ENCODE peak calls at places on chromosomes 13 and 19, in six cellular contexts. Q, R, X, J, Y and T are unnamed samples.

GRCh38 chr19:53294786-53295441 is 27.4 kb upstream of the VN1R4 start:
- DNase-seq in Q (peak; percentile 5), Y (no peak), J (no peak), X (no peak), R (no peak), T (no peak)

GRCh38 chr13:94480672-94481145 is 1.2 kb upstream of the DCT start:
- DNase-seq in Q (peak; percentile 46), R (no peak), Y (no peak), J (no peak), X (no peak), T (no peak)

GRCh38 chr13:71867101-71867814 is at the start of gene DACH1:
- DNase-seq in Q (peak; percentile 71), J (no peak), Y (peak; percentile 80), R (peak; percentile 66), X (peak; percentile 2), T (peak; percentile 10)

GRCh38 chr19:572891-573825 is 762 bp downstream of the BSG start:
- DNase-seq in Y (peak; percentile 60), X (no peak), R (no peak), J (no peak), Q (no peak), T (no peak)

GRCh38 chr13:41842029-41842428 is 118.9 kb downstream of the VWA8 start:
- DNase-seq in R (peak; percentile 65), Q (no peak), X (no peak), J (no peak), Y (no peak), T (no peak)

GRCh38 chr19:55305491-55305890 is 19.6 kb downstream of the TMEM150B start:
- DNase-seq in Q (no peak), J (peak; percentile 9), Y (peak; percentile 40), R (peak; percentile 48), X (peak; percentile 51), T (no peak)

GRCh38 chr19:15812059-15812722 is 3.3 kb downstream of the OR10H1 start:
- DNase-seq in J (peak; percentile 13), Y (no peak), R (no peak), Q (no peak), X (peak; percentile 36), T (no peak)

GRCh38 chr19:5002143-5002542 is 33.2 kb downstream of the KDM4B start:
- DNase-seq in J (no peak), X (no peak), Q (peak; percentile 72), Y (no peak), R (no peak), T (no peak)

GRCh38 chr13:105552078-105552477 is 983.4 kb downstream of the EFNB2 start:
- DNase-seq in Y (no peak), J (no peak), Q (no peak), X (no peak), R (no peak), T (no peak)

GRCh38 chr19:19406878-19407639 is 1.6 kb downstream of the GATAD2A start:
- DNase-seq in Y (peak; percentile 72), X (peak; percentile 48), R (no peak), Q (peak; percentile 43), J (no peak), T (no peak)

GRCh38 chr19:58037927-58038687 is 4.3 kb downstream of the ZSCAN1 start:
- DNase-seq in X (no peak), J (no peak), Y (no peak), R (no peak), Q (no peak), T (no peak)

GRCh38 chr13:64648293-64648692 is 2581.8 kb downstream of the PCDH9 start:
- DNase-seq in J (no peak), R (no peak), Q (no peak), Y (no peak), X (no peak), T (no peak)

GRCh38 chr13:72782717-72783116 is 784 bp downstream of the PIBF1 start:
- DNase-seq in X (peak; percentile 1), Y (no peak), Q (peak; percentile 27), J (no peak), R (no peak), T (no peak)

GRCh38 chr13:21683034-21683733 is 12.3 kb downstream of the FGF9 start:
- DNase-seq in Q (peak; percentile 85), R (no peak), Y (no peak), X (no peak), J (no peak), T (no peak)

GRCh38 chr19:13260883-13261653 is 110.9 kb downstream of the IER2 start:
- DNase-seq in Q (peak; percentile 84), J (no peak), R (no peak), Y (no peak), X (no peak), T (peak; percentile 50)

GRCh38 chr19:47190167-47190727 is 40.8 kb downstream of the BBC3 start:
- DNase-seq in J (no peak), Y (peak; percentile 76), X (peak; percentile 64), R (peak; percentile 47), Q (peak; percentile 84), T (peak; percentile 57)

GRCh38 chr13:39835253-39835652 is 179.8 kb downstream of the COG6 start:
- DNase-seq in Q (no peak), J (no peak), X (no peak), R (no peak), Y (no peak), T (no peak)

GRCh38 chr19:7830823-7831222 is 805 bp downstream of the EVI5L start:
- DNase-seq in Q (no peak), R (no peak), Y (no peak), X (no peak), J (no peak), T (no peak)

GRCh38 chr19:2982983-2983350 is 5.6 kb downstream of the TLE6 start:
- DNase-seq in R (no peak), J (no peak), X (no peak), Q (peak; percentile 76), Y (peak; percentile 68), T (peak; percentile 54)

GRCh38 chr19:1253514-1254080 is 5.2 kb downstream of the MIDN start:
- DNase-seq in J (no peak), Y (peak; percentile 75), R (no peak), X (no peak), Q (peak; percentile 80), T (peak; percentile 78)

GRCh38 chr19:55212447-55212846 is 3.1 kb upstream of the PTPRH start:
- DNase-seq in R (no peak), J (no peak), X (peak; percentile 12), Y (peak; percentile 72), Q (no peak), T (no peak)

GRCh38 chr13:76717092-76717491 is 169.1 kb downstream of the KCTD12 start:
- DNase-seq in R (no peak), Y (no peak), X (no peak), J (no peak), Q (no peak), T (no peak)

GRCh38 chr19:33193864-33194362 is at the start of gene LRP3:
- DNase-seq in X (no peak), J (no peak), Y (peak; percentile 41), R (peak; percentile 64), Q (no peak), T (no peak)

GRCh38 chr19:14164724-14165493 is 28.5 kb upstream of the ASF1B start:
- DNase-seq in Q (no peak), J (no peak), X (no peak), R (no peak), Y (no peak), T (no peak)

GRCh38 chr19:7482584-7483439 is 6.0 kb downstream of the PEX11G start:
- DNase-seq in Y (peak; percentile 74), Q (no peak), R (peak; percentile 66), X (no peak), J (no peak), T (no peak)

GRCh38 chr19:33630880-33631627 is 9.3 kb downstream of the CHST8 start:
- DNase-seq in X (no peak), J (no peak), Q (no peak), Y (no peak), R (peak; percentile 21), T (no peak)

GRCh38 chr13:108463365-108463764 is 166.0 kb upstream of the MYO16 start:
- DNase-seq in Y (no peak), J (no peak), R (no peak), X (peak; percentile 23), Q (peak; percentile 97), T (peak; percentile 35)

GRCh38 chr13:33110713-33111413 is 94.6 kb downstream of the KL start:
- DNase-seq in J (no peak), Y (peak; percentile 33), X (no peak), Q (peak; percentile 72), R (no peak), T (no peak)

GRCh38 chr19:14544047-14544446 is 14.7 kb downstream of the TECR start:
- DNase-seq in R (no peak), Y (no peak), X (no peak), Q (no peak), J (no peak), T (no peak)

GRCh38 chr19:2983351-2984195 is 6.2 kb downstream of the TLE6 start:
- DNase-seq in X (no peak), R (peak; percentile 72), Q (peak; percentile 75), J (no peak), Y (peak; percentile 36), T (peak; percentile 47)

GRCh38 chr13:35131471-35131870 is 189.4 kb downstream of the NBEA start:
- DNase-seq in R (no peak), Q (no peak), X (no peak), Y (no peak), J (no peak), T (no peak)

GRCh38 chr13:46908511-46908910 is 11.7 kb upstream of the HTR2A start:
- DNase-seq in X (no peak), Y (no peak), J (no peak), Q (peak; percentile 84), R (no peak), T (no peak)

GRCh38 chr13:37492741-37493514 is 105.6 kb downstream of the POSTN start:
- DNase-seq in R (no peak), Q (peak; percentile 98), J (no peak), X (no peak), Y (no peak), T (no peak)

GRCh38 chr13:21142766-21143165 is 33.6 kb downstream of the SKA3 start:
- DNase-seq in J (no peak), X (no peak), Q (no peak), Y (no peak), R (no peak), T (no peak)

GRCh38 chr13:109428146-109428545 is 358.2 kb downstream of the IRS2 start:
- DNase-seq in R (no peak), J (no peak), X (no peak), Y (no peak), Q (no peak), T (no peak)

GRCh38 chr13:95898256-95898655 is 154.9 kb downstream of the UGGT2 start:
- DNase-seq in Y (no peak), Q (peak; percentile 14), J (no peak), R (no peak), X (no peak), T (no peak)

GRCh38 chr19:2610637-2611482 is 91.6 kb downstream of the GNG7 start:
- DNase-seq in J (peak; percentile 88), Y (peak; percentile 96), X (peak; percentile 76), R (peak; percentile 98), Q (peak; percentile 94), T (peak; percentile 62)